ENCODE peak calls at places on chromosomes 2 and 18, in seven cellular contexts. R is IMR-90, N is sciatic nerve, W is psoas muscle, Q is GM23338, S is HT-29, L is B cell. F is an unnamed sample.

GRCh38 chr2:236180831-236181453 is 12.8 kb upstream of the GBX2 start:
- DNase-seq in R (peak; percentile 65), N (peak; percentile 75), W (no peak), Q (peak; percentile 92), S (peak; percentile 81), L (no peak), F (peak; percentile 77)

GRCh38 chr2:240705204-240705781 is 13.6 kb downstream of the AQP12A start:
- DNase-seq in R (no peak), N (no peak), W (peak; percentile 22), Q (no peak), S (no peak), L (no peak), F (no peak)

GRCh38 chr2:204608261-204608660 is 63.0 kb downstream of the PARD3B start:
- DNase-seq in R (peak; percentile 78), N (no peak), W (no peak), Q (no peak), S (no peak), L (no peak), F (no peak)

GRCh38 chr2:25131567-25132295 is 36.6 kb downstream of the POMC start:
- DNase-seq in R (no peak), N (peak; percentile 80), W (peak; percentile 58), Q (peak; percentile 60), S (no peak), L (peak; percentile 60), F (no peak)

GRCh38 chr2:7286120-7286519 is 368.9 kb downstream of the RNF144A start:
- DNase-seq in R (no peak), N (no peak), W (no peak), Q (no peak), S (no peak), L (no peak), F (no peak)

GRCh38 chr2:190283783-190284182 is 35.8 kb downstream of the HIBCH start:
- DNase-seq in R (peak; percentile 69), N (no peak), W (no peak), Q (no peak), S (no peak), L (no peak), F (no peak)

GRCh38 chr2:128324897-128325410 is 6.3 kb upstream of the HS6ST1 start:
- DNase-seq in R (no peak), N (no peak), W (no peak), Q (no peak), S (no peak), L (peak; percentile 12), F (no peak)

GRCh38 chr2:65064728-65065552 is 8.7 kb downstream of the CEP68 start:
- DNase-seq in R (peak; percentile 96), N (peak; percentile 78), W (peak; percentile 87), Q (peak; percentile 79), S (peak; percentile 80), L (peak; percentile 66), F (peak; percentile 37)

GRCh38 chr2:183037660-183038340 is 457 bp downstream of the NCKAP1 start:
- DNase-seq in R (no peak), N (peak; percentile 71), W (no peak), Q (peak; percentile 54), S (no peak), L (peak; percentile 59), F (peak; percentile 67)

GRCh38 chr2:178072383-178073301 is at the start of gene PDE11A:
- DNase-seq in R (peak; percentile 66), N (peak; percentile 70), W (peak; percentile 92), Q (peak; percentile 94), S (peak; percentile 76), L (no peak), F (peak; percentile 83)

GRCh38 chr2:231988179-231988866 is 26.8 kb downstream of the DIS3L2 start:
- DNase-seq in R (no peak), N (no peak), W (no peak), Q (no peak), S (no peak), L (no peak), F (no peak)

GRCh38 chr18:54828290-54828871 is at the start of gene RAB27B:
- DNase-seq in R (peak; percentile 85), N (peak; percentile 66), W (peak; percentile 72), Q (peak; percentile 92), S (peak; percentile 79), L (peak; percentile 27), F (peak; percentile 83)

GRCh38 chr18:50186385-50186784 is 8.6 kb downstream of the MYO5B start:
- DNase-seq in R (no peak), N (no peak), W (no peak), Q (no peak), S (no peak), L (no peak), F (no peak)

GRCh38 chr2:174059875-174060226 is 94.7 kb upstream of the SP3 start:
- DNase-seq in R (peak; percentile 75), N (no peak), W (no peak), Q (no peak), S (no peak), L (no peak), F (no peak)

GRCh38 chr2:12967804-12968203 is 251.1 kb downstream of the TRIB2 start:
- DNase-seq in R (no peak), N (no peak), W (no peak), Q (no peak), S (no peak), L (no peak), F (peak; percentile 11)

GRCh38 chr18:681985-682384 is 24.5 kb downstream of the TYMS start:
- DNase-seq in R (no peak), N (no peak), W (no peak), Q (no peak), S (no peak), L (no peak), F (no peak)

GRCh38 chr2:85008252-85008651 is 37.3 kb downstream of the KCMF1 start:
- DNase-seq in R (no peak), N (no peak), W (no peak), Q (no peak), S (no peak), L (no peak), F (no peak)

GRCh38 chr18:3093624-3094354 is 80.8 kb upstream of the LPIN2 start:
- DNase-seq in R (no peak), N (no peak), W (no peak), Q (no peak), S (no peak), L (no peak), F (no peak)

GRCh38 chr2:2014251-2014761 is 270.0 kb upstream of the PXDN start:
- DNase-seq in R (no peak), N (peak; percentile 60), W (no peak), Q (no peak), S (peak; percentile 55), L (no peak), F (no peak)

GRCh38 chr2:235658371-235659174 is 164.7 kb downstream of the AGAP1 start:
- DNase-seq in R (no peak), N (no peak), W (no peak), Q (peak; percentile 84), S (no peak), L (no peak), F (no peak)

GRCh38 chr18:56565596-56566355 is 72.6 kb downstream of the TXNL1 start:
- DNase-seq in R (peak; percentile 92), N (no peak), W (no peak), Q (no peak), S (no peak), L (no peak), F (no peak)

GRCh38 chr2:201600906-201601305 is 42.4 kb downstream of the TMEM237 start:
- DNase-seq in R (no peak), N (no peak), W (no peak), Q (no peak), S (peak; percentile 26), L (no peak), F (no peak)

GRCh38 chr2:74740395-74741075 is 86.5 kb downstream of the SEMA4F start:
- DNase-seq in R (peak; percentile 96), N (no peak), W (peak; percentile 77), Q (no peak), S (peak; percentile 66), L (no peak), F (peak; percentile 49)

GRCh38 chr18:23036611-23037259 is 98.5 kb upstream of the CABLES1 start:
- DNase-seq in R (no peak), N (no peak), W (no peak), Q (no peak), S (no peak), L (no peak), F (no peak)

GRCh38 chr2:15799432-15799827 is 140.9 kb upstream of the MYCN start:
- DNase-seq in R (no peak), N (no peak), W (no peak), Q (no peak), S (peak; percentile 1), L (no peak), F (no peak)

GRCh38 chr2:232418466-232419244 is 12.0 kb downstream of the ALPG start:
- DNase-seq in R (no peak), N (peak; percentile 47), W (no peak), Q (peak; percentile 70), S (no peak), L (no peak), F (no peak)

GRCh38 chr2:86383844-86384243 is 46.4 kb upstream of the REEP1 start:
- DNase-seq in R (peak; percentile 73), N (no peak), W (no peak), Q (no peak), S (no peak), L (no peak), F (no peak)

GRCh38 chr2:240946046-240946445 is 39.9 kb downstream of the CROCC2 start:
- DNase-seq in R (no peak), N (peak; percentile 48), W (no peak), Q (no peak), S (no peak), L (no peak), F (no peak)

GRCh38 chr18:59910967-59911366 is 11.2 kb downstream of the PMAIP1 start:
- DNase-seq in R (peak; percentile 73), N (no peak), W (no peak), Q (no peak), S (no peak), L (no peak), F (no peak)

GRCh38 chr18:57334383-57334782 is 18.0 kb upstream of the ST8SIA3 start:
- DNase-seq in R (no peak), N (no peak), W (no peak), Q (no peak), S (no peak), L (no peak), F (no peak)

GRCh38 chr2:179911569-179911968 is 50.2 kb upstream of the ZNF385B start:
- DNase-seq in R (no peak), N (no peak), W (no peak), Q (no peak), S (no peak), L (no peak), F (no peak)

GRCh38 chr2:238053195-238053776 is 7.5 kb upstream of the SCLY start:
- DNase-seq in R (peak; percentile 67), N (no peak), W (no peak), Q (no peak), S (no peak), L (no peak), F (peak; percentile 76)

GRCh38 chr2:211380041-211380440 is 823.6 kb downstream of the CPS1 start:
- DNase-seq in R (no peak), N (no peak), W (no peak), Q (peak; percentile 17), S (no peak), L (no peak), F (no peak)

GRCh38 chr18:55420665-55420964 is 167.4 kb downstream of the TCF4 start:
- DNase-seq in R (no peak), N (no peak), W (no peak), Q (no peak), S (no peak), L (peak; percentile 33), F (no peak)

GRCh38 chr18:13556497-13556896 is 169.9 kb downstream of the FAM210A start:
- DNase-seq in R (no peak), N (no peak), W (no peak), Q (no peak), S (no peak), L (no peak), F (no peak)

GRCh38 chr2:938181-939005 is 12.3 kb upstream of the SNTG2 start:
- DNase-seq in R (no peak), N (no peak), W (no peak), Q (no peak), S (no peak), L (no peak), F (no peak)

GRCh38 chr2:193332938-193333337 is 1138.2 kb upstream of the TMEFF2 start:
- DNase-seq in R (no peak), N (no peak), W (no peak), Q (no peak), S (no peak), L (no peak), F (no peak)